ENCODE peak calls at places on chromosomes 5 and 9, in five cellular contexts. S is Panc1, A is transverse colon, E is SK-N-SH, U is stomach. M is an unnamed sample. For H3K27me3, the result is how much of the 10 kb centered on the place peaks cover.

GRCh38 chr5:152560508-152561137 is 155.5 kb upstream of the NMUR2 start:
- DNase-seq in S (peak), A (peak), E (peak), U (peak), M (no peak)

GRCh38 chr9:90915693-90916092 is 114.1 kb downstream of the SYK start:
- DNase-seq in S (no peak), A (peak), E (peak), U (peak), M (no peak)

GRCh38 chr5:131242728-131243255 is 21.1 kb upstream of the CDC42SE2 start:
- DNase-seq in S (no peak), A (no peak), E (no peak), U (no peak), M (no peak)

GRCh38 chr5:113678924-113679575 is 165.6 kb downstream of the YTHDC2 start:
- DNase-seq in S (peak), A (peak), E (peak), U (no peak), M (no peak)

GRCh38 chr5:43121565-43122484 is 1.1 kb downstream of the ZNF131 start:
- DNase-seq in S (no peak), A (peak), E (peak), U (no peak), M (no peak)

GRCh38 chr9:74784506-74784905 is 103.2 kb downstream of the TRPM6 start:
- DNase-seq in S (no peak), A (no peak), E (no peak), U (no peak), M (no peak)

GRCh38 chr9:114856942-114857315 is 51.1 kb upstream of the TNFSF15 start:
- DNase-seq in S (no peak), A (no peak), E (no peak), U (no peak), M (no peak)

GRCh38 chr5:93107141-93107540 is 473.9 kb downstream of the NR2F1-AS1 start:
- DNase-seq in S (no peak), A (no peak), E (peak), U (no peak), M (no peak)

GRCh38 chr9:74800226-74800625 is 87.5 kb downstream of the TRPM6 start:
- DNase-seq in S (no peak), A (no peak), E (no peak), U (no peak), M (no peak)

GRCh38 chr5:310941-311434 is 10.5 kb upstream of the AHRR start:
- DNase-seq in S (no peak), A (no peak), E (no peak), U (no peak), M (no peak)

GRCh38 chr5:117318528-117318927 is 743.9 kb upstream of the SEMA6A start:
- DNase-seq in S (no peak), A (peak), E (no peak), U (no peak), M (no peak)

GRCh38 chr5:116361171-116361967 is 213.3 kb downstream of the SEMA6A start:
- DNase-seq in S (no peak), A (peak), E (peak), U (peak), M (peak)

GRCh38 chr5:62779010-62779422 is 200.4 kb downstream of the LRRC70 start:
- DNase-seq in S (peak), A (no peak), E (peak), U (no peak), M (no peak)

GRCh38 chr9:21883642-21884041 is 81.2 kb downstream of the MTAP start:
- DNase-seq in S (no peak), A (no peak), E (no peak), U (no peak), M (no peak)

GRCh38 chr9:94533155-94533554 is 21.7 kb upstream of the PCAT7 start:
- DNase-seq in S (no peak), A (no peak), E (no peak), U (no peak), M (no peak)

GRCh38 chr9:134875376-134875775 is 5.2 kb upstream of the FCN2 start:
- DNase-seq in S (no peak), A (no peak), E (no peak), U (no peak), M (no peak)

GRCh38 chr5:6791031-6791577 is 77.9 kb downstream of the TENT4A start:
- DNase-seq in S (no peak), A (no peak), E (no peak), U (no peak), M (no peak)

GRCh38 chr5:36665638-36666037 is 59.2 kb downstream of the SLC1A3 start:
- DNase-seq in S (no peak), A (no peak), E (no peak), U (no peak), M (no peak)

GRCh38 chr5:45484781-45485180 is 211.4 kb downstream of the HCN1 start:
- DNase-seq in S (no peak), A (no peak), E (no peak), U (no peak), M (no peak)

GRCh38 chr9:91515074-91515687 is 91.5 kb upstream of the NFIL3 start:
- DNase-seq in S (peak), A (no peak), E (no peak), U (peak), M (no peak)

GRCh38 chr5:44870430-44870829 is 61.7 kb downstream of the MRPS30 start:
- DNase-seq in S (no peak), A (no peak), E (no peak), U (no peak), M (no peak)

GRCh38 chr9:79222483-79222882 is 349.3 kb upstream of the TLE4 start:
- DNase-seq in S (no peak), A (no peak), E (no peak), U (no peak), M (no peak)

GRCh38 chr5:171424726-171425125 is 5.3 kb downstream of the FGF18 start:
- DNase-seq in S (no peak), A (no peak), E (no peak), U (peak), M (no peak)

GRCh38 chr5:94467560-94468504 is 150.6 kb downstream of the KIAA0825 start:
- DNase-seq in S (no peak), A (no peak), E (no peak), U (no peak), M (no peak)

GRCh38 chr9:1429328-1429727 is 379.2 kb downstream of the DMRT2 start:
- DNase-seq in S (no peak), A (peak), E (peak), U (no peak), M (no peak)

GRCh38 chr9:97845130-97845529 is 7.9 kb upstream of the FOXE1 start:
- DNase-seq in S (no peak), A (no peak), E (no peak), U (no peak), M (no peak)

GRCh38 chr9:136644343-136644592 is 18.4 kb upstream of the EGFL7 start:
- DNase-seq in S (no peak), A (peak), E (no peak), U (peak), M (peak)

GRCh38 chr9:134365115-134365596 is 38.9 kb downstream of the RXRA start:
- DNase-seq in S (no peak), A (no peak), E (no peak), U (no peak), M (no peak)

GRCh38 chr5:1779021-1779680 is 20.5 kb downstream of the MRPL36 start:
- DNase-seq in S (no peak), A (no peak), E (no peak), U (no peak), M (peak)

GRCh38 chr9:33942471-33943083 is 106.1 kb downstream of the UBAP2 start:
- DNase-seq in S (no peak), A (no peak), E (no peak), U (no peak), M (no peak)

GRCh38 chr5:31471040-31471439 is 60.9 kb downstream of the DROSHA start:
- DNase-seq in S (no peak), A (no peak), E (no peak), U (no peak), M (no peak)

GRCh38 chr9:6564370-6564769 is 81.2 kb downstream of the GLDC start:
- DNase-seq in S (no peak), A (no peak), E (no peak), U (no peak), M (no peak)

GRCh38 chr9:90608141-90608540 is 34.5 kb downstream of the DIRAS2 start:
- DNase-seq in S (no peak), A (no peak), E (no peak), U (peak), M (no peak)

GRCh38 chr5:97183930-97184213 is 825 bp upstream of the RIOK2 start:
- DNase-seq in S (no peak), A (no peak), E (no peak), U (no peak), M (no peak)

GRCh38 chr9:87338075-87338989 is 159.3 kb upstream of the DAPK1 start:
- DNase-seq in S (no peak), A (no peak), E (peak), U (no peak), M (no peak)

GRCh38 chr9:32177389-32177788 is 207.1 kb upstream of the ACO1 start:
- DNase-seq in S (no peak), A (no peak), E (no peak), U (no peak), M (no peak)

GRCh38 chr5:109249126-109249525 is 160.6 kb downstream of the PJA2 start:
- DNase-seq in S (no peak), A (no peak), E (no peak), U (no peak), M (no peak)

DNA sequence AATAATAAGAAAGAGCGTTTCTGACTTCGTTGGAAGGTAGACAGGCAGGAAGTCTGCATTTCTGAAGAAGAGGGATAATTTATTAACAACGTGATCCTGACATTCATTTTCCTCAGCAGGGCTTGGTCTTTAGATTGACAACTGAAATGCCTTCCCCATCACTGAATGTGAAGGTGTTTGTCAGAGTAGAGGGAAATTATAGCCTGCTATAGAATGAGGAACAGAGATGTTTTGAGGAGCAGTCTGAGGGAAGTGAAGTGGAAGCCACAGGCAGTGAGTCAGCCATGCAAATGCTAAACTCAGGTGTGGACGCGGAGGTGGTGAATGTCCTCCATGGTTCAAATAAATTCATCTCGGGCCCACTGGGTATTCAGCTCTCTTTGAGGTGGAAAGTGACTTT is 30.5 kb downstream of the C7 start:
- DNase-seq in S (no peak), A (no peak), E (no peak), U (no peak), M (no peak)
- TF ChIP-seq POLR2AphosphoS5 in S (no peak), A (no peak), E (no peak), U (no peak), M (no peak)

GRCh38 chr9:14180942-14181270 is 133.0 kb downstream of the NFIB start:
- DNase-seq in S (no peak), A (no peak), E (no peak), U (no peak), M (no peak)
- H3K4me3 ChIP-seq in S (no peak), A (no peak), E (no peak), U (peak), M (no peak)

DNA sequence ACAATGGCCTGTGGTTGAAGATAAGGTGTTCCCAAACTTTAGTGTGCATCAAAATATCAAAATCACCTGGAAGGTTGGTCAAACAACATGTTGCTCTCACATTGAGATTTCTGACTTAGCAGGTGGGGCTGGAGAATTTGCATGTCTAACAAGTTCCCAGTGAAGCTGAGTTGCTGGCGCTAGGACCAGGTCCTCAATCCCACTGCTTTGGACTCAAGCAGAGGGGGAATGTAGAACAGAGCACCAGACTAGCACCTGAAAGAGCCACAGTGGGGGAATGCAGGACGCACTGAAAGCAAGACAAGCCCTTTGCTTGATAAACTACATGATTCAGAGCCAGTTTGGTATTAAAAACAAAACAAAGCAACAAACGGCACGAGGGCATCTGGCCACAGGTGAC is 458.1 kb downstream of the MTRR start:
- DNase-seq in S (no peak), A (no peak), E (no peak), U (no peak), M (no peak)
- H3K27me3 ChIP-seq in S (under half), A (under half), E (under half), U (under half), M (under half)

GRCh38 chr9:110640736-110641135 is 27.9 kb upstream of the MUSK start:
- DNase-seq in S (no peak), A (no peak), E (no peak), U (no peak), M (no peak)
- TF ChIP-seq POLR2AphosphoS5 in S (no peak), A (no peak), E (no peak), U (no peak), M (no peak)

GRCh38 chr5:127521138-127521770 is 3.8 kb downstream of the PRRC1 start:
- DNase-seq in S (no peak), A (no peak), E (no peak), U (no peak), M (no peak)

GRCh38 chr5:127518319-127518621 is 830 bp downstream of the PRRC1 start:
- DNase-seq in S (no peak), A (no peak), E (no peak), U (no peak), M (no peak)

GRCh38 chr5:127517110-127517479 is 345 bp upstream of the PRRC1 start:
- DNase-seq in S (peak), A (no peak), E (no peak), U (no peak), M (peak)

GRCh38 chr5:127517480-127518318 is at the start of gene PRRC1:
- DNase-seq in S (peak), A (peak), E (peak), U (peak), M (peak)

GRCh38 chr5:127519527-127519926 is 2.1 kb downstream of the PRRC1 start:
- DNase-seq in S (no peak), A (no peak), E (no peak), U (no peak), M (no peak)
- H3K4me3 ChIP-seq in S (no peak), A (no peak), E (peak), U (no peak), M (no peak)

DNA sequence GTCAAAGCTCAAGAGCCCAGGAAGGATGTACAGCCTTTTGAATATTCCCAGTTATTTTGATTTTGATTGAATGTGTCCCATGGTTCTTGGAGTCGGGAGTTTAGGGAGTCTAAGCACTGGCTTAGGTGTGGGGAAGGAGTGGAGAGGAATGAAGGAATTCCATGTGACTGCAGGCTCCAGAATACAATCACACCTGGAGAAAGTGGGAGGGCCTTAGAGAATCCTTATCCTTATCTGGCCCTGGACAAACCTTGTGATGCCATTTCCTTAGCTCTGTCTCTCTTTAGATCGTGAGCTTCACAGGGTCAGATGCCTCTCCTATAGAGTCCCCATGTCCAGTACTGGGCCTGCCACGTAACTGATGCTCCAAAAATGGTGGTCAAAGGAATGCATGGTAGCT is 4.2 kb upstream of the EEIG1 start:
- DNase-seq in S (no peak), A (no peak), E (no peak), U (no peak), M (no peak)
- H3K27me3 ChIP-seq in S (under half), A (under half), E (under half), U (under half), M (under half)

DNA sequence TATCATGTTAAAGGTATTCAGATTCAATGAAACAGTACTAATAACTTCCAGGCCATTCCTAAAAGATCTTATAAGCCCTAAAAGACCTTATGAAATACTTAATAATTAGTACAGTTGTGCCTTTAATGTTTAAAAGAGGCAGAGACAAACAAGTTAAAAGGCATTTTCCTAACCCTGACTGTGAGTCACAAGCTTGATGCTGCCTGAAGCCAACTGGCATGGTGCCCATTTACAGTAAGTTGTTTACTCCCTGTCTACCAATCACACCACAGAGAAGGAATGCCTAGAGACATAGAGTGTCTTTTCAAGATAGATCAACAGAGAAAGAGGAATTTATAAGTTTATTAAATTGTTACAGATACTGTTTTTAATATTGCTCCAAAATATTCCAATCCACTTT is 47.8 kb downstream of the NR3C1 start:
- DNase-seq in S (peak), A (peak), E (peak), U (peak), M (peak)
- TF ChIP-seq POLR2AphosphoS5 in S (peak), A (peak), E (peak), U (no peak), M (peak)

GRCh38 chr9:35909274-35909673 is at the start of gene SPAAR:
- DNase-seq in S (no peak), A (no peak), E (no peak), U (no peak), M (no peak)
- H3K4me3 ChIP-seq in S (no peak), A (no peak), E (no peak), U (no peak), M (no peak)

M was measured in sigmoid colon.